ENCODE peak calls at places on chromosomes 13 and 19, in four cellular contexts. F is dorsolateral prefrontal cortex, W is GM23338, Y is osteoblast. G is an unnamed sample.

GRCh38 chr13:26967119-26968038 is 204.2 kb downstream of the USP12 start:
- DNase-seq in F (no peak), W (no peak), Y (no peak), G (no peak)

GRCh38 chr13:114096031-114096485 is 36.4 kb downstream of the RASA3 start:
- DNase-seq in F (no peak), W (no peak), Y (peak), G (no peak)

GRCh38 chr13:110339263-110339662 is 32.2 kb downstream of the COL4A2 start:
- DNase-seq in F (no peak), W (no peak), Y (no peak), G (no peak)

GRCh38 chr19:46413262-46414031 is at the start of gene CCDC8:
- DNase-seq in F (no peak), W (peak), Y (peak), G (peak)

GRCh38 chr13:98482476-98483444 is 94.1 kb downstream of the STK24 start:
- DNase-seq in F (no peak), W (peak), Y (peak), G (peak)

GRCh38 chr19:6774821-6775707 is 2.6 kb downstream of the VAV1 start:
- DNase-seq in F (no peak), W (no peak), Y (no peak), G (no peak)

GRCh38 chr13:40533072-40533471 is 133.4 kb downstream of the FOXO1 start:
- DNase-seq in F (no peak), W (no peak), Y (no peak), G (no peak)

GRCh38 chr19:55695511-55696290 is 20.7 kb downstream of the EPN1 start:
- DNase-seq in F (no peak), W (no peak), Y (peak), G (no peak)

GRCh38 chr19:53977991-53978731 is 13.3 kb upstream of the CACNG6 start:
- DNase-seq in F (peak), W (peak), Y (peak), G (peak)

GRCh38 chr13:33312150-33312908 is 26.8 kb upstream of the STARD13 start:
- DNase-seq in F (no peak), W (peak), Y (no peak), G (no peak)

GRCh38 chr13:109227344-109227940 is 558.9 kb downstream of the IRS2 start:
- DNase-seq in F (no peak), W (no peak), Y (no peak), G (no peak)

GRCh38 chr13:30142502-30143211 is 164.7 kb downstream of the KATNAL1 start:
- DNase-seq in F (peak), W (peak), Y (peak), G (no peak)

GRCh38 chr19:55223291-55224037 is 5.1 kb downstream of the TMEM86B start:
- DNase-seq in F (no peak), W (no peak), Y (peak), G (no peak)

GRCh38 chr13:76792680-76793334 is 93.4 kb downstream of the KCTD12 start:
- DNase-seq in F (peak), W (no peak), Y (peak), G (no peak)

GRCh38 chr19:54316746-54317107 is 3.8 kb upstream of the LILRA5 start:
- DNase-seq in F (no peak), W (peak), Y (no peak), G (no peak)

GRCh38 chr19:17867087-17867486 is 4.7 kb upstream of the SLC5A5 start:
- DNase-seq in F (no peak), W (peak), Y (peak), G (no peak)

GRCh38 chr19:38440592-38440991 is 7.1 kb downstream of the RYR1 start:
- DNase-seq in F (no peak), W (peak), Y (peak), G (no peak)

GRCh38 chr13:112150352-112150751 is 83.4 kb downstream of the SOX1 start:
- DNase-seq in F (no peak), W (no peak), Y (no peak), G (no peak)

GRCh38 chr19:46081928-46082727 is 41.3 kb upstream of the IGFL4 start:
- DNase-seq in F (no peak), W (peak), Y (peak), G (no peak)

GRCh38 chr19:2034729-2035589 is 16.1 kb downstream of the MKNK2 start:
- DNase-seq in F (no peak), W (peak), Y (peak), G (no peak)

GRCh38 chr13:112773601-112774447 is 84.0 kb downstream of the ATP11A start:
- DNase-seq in F (no peak), W (no peak), Y (peak), G (no peak)

GRCh38 chr13:85638265-85638664 is 161.0 kb downstream of the SLITRK6 start:
- DNase-seq in F (no peak), W (no peak), Y (no peak), G (no peak)

GRCh38 chr19:44051654-44052402 is at the start of gene ZNF223:
- DNase-seq in F (peak), W (peak), Y (peak), G (peak)

GRCh38 chr13:110470272-110471009 is 91.1 kb downstream of the RAB20 start:
- DNase-seq in F (no peak), W (no peak), Y (no peak), G (no peak)

GRCh38 chr13:44710576-44710975 is 134.4 kb upstream of the TSC22D1 start:
- DNase-seq in F (no peak), W (no peak), Y (peak), G (no peak)

GRCh38 chr19:2478324-2478755 is 2.4 kb downstream of the GADD45B start:
- DNase-seq in F (no peak), W (peak), Y (peak), G (no peak)

GRCh38 chr13:50123862-50124535 is 108.8 kb downstream of the KCNRG start:
- DNase-seq in F (peak), W (peak), Y (peak), G (peak)

GRCh38 chr13:39505151-39505550 is 97.8 kb downstream of the LHFPL6 start:
- DNase-seq in F (no peak), W (no peak), Y (no peak), G (no peak)

GRCh38 chr19:33953023-33953422 is 156.4 kb downstream of the KCTD15 start:
- DNase-seq in F (no peak), W (no peak), Y (no peak), G (no peak)

GRCh38 chr19:39671739-39672363 is 16.1 kb downstream of the LGALS16 start:
- DNase-seq in F (peak), W (peak), Y (peak), G (no peak)

GRCh38 chr19:10699650-10700335 is 1.4 kb upstream of the QTRT1 start:
- DNase-seq in F (peak), W (peak), Y (peak), G (no peak)

GRCh38 chr13:43629691-43630480 is 156.9 kb downstream of the ENOX1 start:
- DNase-seq in F (no peak), W (no peak), Y (no peak), G (no peak)

GRCh38 chr19:4374451-4375163 is 25.7 kb downstream of the SH3GL1 start:
- DNase-seq in F (no peak), W (no peak), Y (peak), G (no peak)

GRCh38 chr19:13066231-13066630 is 36.4 kb downstream of the LYL1 start:
- DNase-seq in F (no peak), W (no peak), Y (no peak), G (no peak)

G was measured in substantia nigra.